ENCODE peak calls at places on chromosome 15, in six cellular contexts. V, X, H, E, N and T are unnamed samples.

GRCh38 chr15:75357976-75358673 is 10.3 kb downstream of the MAN2C1 start:
- DNase-seq in H (no peak), N (no peak), V (no peak), E (no peak), X (no peak), T (no peak)

GRCh38 chr15:39149636-39150035 is 431.2 kb upstream of the THBS1 start:
- DNase-seq in N (no peak), H (no peak), E (no peak), V (no peak), X (no peak), T (no peak)

GRCh38 chr15:101280007-101280406 is 2.7 kb upstream of the SELENOS start:
- DNase-seq in H (no peak), V (no peak), N (no peak), X (no peak), E (no peak), T (no peak)

GRCh38 chr15:83365370-83365938 is 81.0 kb upstream of the BNC1 start:
- DNase-seq in X (peak; percentile 8), E (peak; percentile 87), N (peak; percentile 9), V (peak; percentile 16), H (no peak), T (no peak)

GRCh38 chr15:84752700-84753099 is 4.3 kb downstream of the ZNF592 start:
- DNase-seq in N (no peak), X (no peak), V (no peak), E (no peak), H (no peak), T (no peak)

GRCh38 chr15:37885651-37886050 is 48.8 kb upstream of the TMCO5A start:
- DNase-seq in H (no peak), V (no peak), X (no peak), E (no peak), N (no peak), T (no peak)

GRCh38 chr15:66617137-66618090 is 51.6 kb upstream of the LCTL start:
- DNase-seq in X (peak; percentile 97), H (no peak), V (no peak), N (peak; percentile 66), E (peak; percentile 77), T (peak; percentile 89)

GRCh38 chr15:33154366-33155166 is 39.9 kb downstream of the FMN1 start:
- DNase-seq in N (peak; percentile 30), H (no peak), E (no peak), X (no peak), V (no peak), T (peak; percentile 76)

GRCh38 chr15:24898715-24899278 is 56.0 kb upstream of the SNRPN start:
- DNase-seq in H (no peak), N (no peak), V (no peak), X (no peak), E (no peak), T (no peak)

GRCh38 chr15:76576526-76577279 is 240.1 kb downstream of the ISL2 start:
- DNase-seq in E (no peak), V (no peak), N (peak; percentile 84), H (no peak), X (peak; percentile 71), T (peak; percentile 71)

GRCh38 chr15:69595009-69595825 is 142.6 kb downstream of the RPLP1 start:
- DNase-seq in V (no peak), E (peak; percentile 77), H (no peak), X (no peak), N (peak; percentile 15), T (peak; percentile 74)

GRCh38 chr15:80870893-80871292 is 91.7 kb downstream of the CEMIP start:
- DNase-seq in X (no peak), H (no peak), V (no peak), N (no peak), E (no peak), T (no peak)

GRCh38 chr15:99857836-99858235 is 124.6 kb upstream of the LYSMD4 start:
- DNase-seq in X (no peak), V (no peak), N (no peak), E (no peak), H (no peak), T (no peak)

GRCh38 chr15:77312523-77312922 is 107.4 kb downstream of the PEAK1 start:
- DNase-seq in V (no peak), X (no peak), H (no peak), N (no peak), E (no peak), T (no peak)

GRCh38 chr15:58247803-58248503 is 109.8 kb downstream of the AQP9 start:
- DNase-seq in E (peak; percentile 54), X (no peak), H (peak; percentile 82), N (peak; percentile 50), V (no peak), T (no peak)

GRCh38 chr15:70014860-70015490 is 82.7 kb downstream of the TLE3 start:
- DNase-seq in X (no peak), E (no peak), V (no peak), H (no peak), N (peak; percentile 78), T (no peak)

GRCh38 chr15:68765602-68766368 is 54.9 kb downstream of the ANP32A start:
- DNase-seq in X (peak; percentile 80), H (no peak), E (no peak), V (no peak), N (no peak), T (no peak)

GRCh38 chr15:84113919-84114318 is 121.7 kb upstream of the GOLGA6L4 start:
- DNase-seq in N (no peak), V (no peak), X (no peak), E (no peak), H (no peak), T (no peak)

GRCh38 chr15:79036323-79036722 is 54.3 kb downstream of the RASGRF1 start:
- DNase-seq in V (no peak), H (no peak), N (no peak), E (no peak), X (no peak), T (no peak)
- H3K36me3 ChIP-seq in V (no peaks in the 10 kb centered on the region), H (no peaks in the 10 kb centered on the region), N (no peaks in the 10 kb centered on the region), E (no peaks in the 10 kb centered on the region), X (no peaks in the 10 kb centered on the region), T (no peaks in the 10 kb centered on the region)

GRCh38 chr15:53644681-53645080 is 114.8 kb downstream of the WDR72 start:
- DNase-seq in E (no peak), N (no peak), V (no peak), X (no peak), H (no peak), T (no peak)
- TF ChIP-seq POLR2AphosphoS5 in E (no peak), N (no peak), V (no peak), X (no peak), H (no peak), T (no peak)

GRCh38 chr15:22956257-22956979 is 23.8 kb downstream of the CYFIP1 start:
- DNase-seq in E (peak; percentile 80), X (peak; percentile 84), H (no peak), N (no peak), V (no peak), T (peak; percentile 68)

GRCh38 chr15:22956980-22957264 is 23.2 kb downstream of the CYFIP1 start:
- DNase-seq in E (peak; percentile 59), N (no peak), H (no peak), X (no peak), V (no peak), T (peak; percentile 36)

GRCh38 chr15:22954326-22954725 is 25.8 kb downstream of the CYFIP1 start:
- DNase-seq in H (no peak), V (no peak), N (no peak), E (no peak), X (no peak), T (peak; percentile 47)

GRCh38 chr15:22954798-22955543 is 25.2 kb downstream of the CYFIP1 start:
- DNase-seq in H (no peak), X (no peak), N (no peak), E (peak; percentile 61), V (no peak), T (peak; percentile 51)

GRCh38 chr15:22955544-22956085 is 24.6 kb downstream of the CYFIP1 start:
- DNase-seq in V (no peak), H (no peak), E (no peak), N (no peak), X (no peak), T (peak; percentile 60)
- H3K36me3 ChIP-seq in V (no peaks in the 10 kb centered on the region), H (no peaks in the 10 kb centered on the region), E (peaks cover 6% of the 10 kb centered on the region), N (no peaks in the 10 kb centered on the region), X (no peaks in the 10 kb centered on the region), T (no peaks in the 10 kb centered on the region)

DNA sequence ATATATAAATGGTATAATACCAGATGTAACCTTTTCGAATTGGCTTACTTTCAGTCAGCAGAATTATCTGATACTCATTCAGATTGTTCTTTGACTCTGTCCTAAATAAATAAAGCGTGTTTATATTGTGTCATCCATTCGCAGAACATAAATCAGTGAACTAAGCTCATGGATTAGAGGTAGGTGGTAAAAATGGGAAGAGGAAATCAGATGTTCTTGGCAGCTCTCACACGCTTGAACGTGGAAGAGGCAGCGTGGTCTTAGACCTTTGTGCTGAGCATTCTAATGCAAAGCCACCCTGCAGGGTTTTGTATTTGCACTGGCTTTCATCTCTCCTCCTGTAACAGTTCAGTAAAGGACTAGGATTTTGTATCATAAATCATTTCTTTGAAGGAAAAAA is 441.4 kb downstream of the GABRG3 start:
- DNase-seq in E (no peak), N (no peak), H (no peak), X (no peak), V (no peak), T (no peak)
- TF ChIP-seq POLR2AphosphoS5 in E (no peak), N (no peak), H (no peak), X (no peak), V (no peak), T (no peak)

GRCh38 chr15:40197434-40197833 is 36.6 kb downstream of the BUB1B start:
- DNase-seq in E (no peak), H (no peak), X (no peak), N (no peak), V (no peak), T (no peak)
- H3K36me3 ChIP-seq in E (no peaks in the 10 kb centered on the region), H (no peaks in the 10 kb centered on the region), X (peaks cover 6% of the 10 kb centered on the region), N (no peaks in the 10 kb centered on the region), V (peaks cover 40% of the 10 kb centered on the region), T (no peaks in the 10 kb centered on the region)

GRCh38 chr15:95843241-95843851 is 487.2 kb upstream of the NR2F2 start:
- DNase-seq in X (no peak), E (no peak), H (no peak), N (no peak), V (no peak), T (no peak)

GRCh38 chr15:95842576-95842975 is 487.9 kb upstream of the NR2F2 start:
- DNase-seq in E (no peak), N (no peak), X (no peak), H (no peak), V (no peak), T (no peak)

GRCh38 chr15:95839367-95839782 is 491.1 kb upstream of the NR2F2 start:
- DNase-seq in H (no peak), N (no peak), E (no peak), V (no peak), X (peak; percentile 20), T (no peak)

GRCh38 chr15:95837605-95838004 is 492.9 kb upstream of the NR2F2 start:
- DNase-seq in X (no peak), N (no peak), E (no peak), H (no peak), V (no peak), T (no peak)

GRCh38 chr15:95840004-95840403 is 490.5 kb upstream of the NR2F2 start:
- DNase-seq in N (no peak), H (no peak), E (no peak), V (no peak), X (no peak), T (peak; percentile 81)
- TF ChIP-seq POLR2AphosphoS5 in N (peak; percentile 27), H (no peak), E (no peak), V (no peak), X (no peak), T (peak; percentile 59)